ENCODE peak calls at places on chromosome 10, in four cellular contexts. P is right lobe of liver, J is tibial artery, U is foreskin fibroblast. B is an unnamed sample.

GRCh38 chr10:50439806-50440205 is 183.9 kb downstream of the SGMS1 start:
- DNase-seq in P (no peak), J (no peak), U (no peak), B (no peak)

GRCh38 chr10:128147064-128147463 is 20.8 kb upstream of the MKI67 start:
- DNase-seq in P (no peak), J (no peak), U (no peak), B (no peak)

GRCh38 chr10:100364147-100364546 is 17.1 kb downstream of the SCD start:
- DNase-seq in P (no peak), J (no peak), U (no peak), B (no peak)

GRCh38 chr10:114874827-114875541 is 53.4 kb downstream of the FHIP2A start:
- DNase-seq in P (no peak), J (no peak), U (peak), B (no peak)

GRCh38 chr10:132329565-132330485 is 2.2 kb upstream of the LRRC27 start:
- DNase-seq in P (no peak), J (peak), U (peak), B (no peak)

GRCh38 chr10:69228151-69228550 is 8.0 kb downstream of the HKDC1 start:
- DNase-seq in P (no peak), J (no peak), U (no peak), B (no peak)

GRCh38 chr10:97412891-97413304 is 11.8 kb upstream of the RRP12 start:
- DNase-seq in P (no peak), J (no peak), U (no peak), B (no peak)

GRCh38 chr10:71241114-71241898 is 28.9 kb downstream of the UNC5B start:
- DNase-seq in P (no peak), J (no peak), U (peak), B (no peak)

GRCh38 chr10:86372119-86372784 is 5.7 kb upstream of the GRID1 start:
- DNase-seq in P (peak), J (peak), U (no peak), B (no peak)

GRCh38 chr10:14186245-14186644 is 144.5 kb downstream of the FRMD4A start:
- DNase-seq in P (no peak), J (no peak), U (no peak), B (no peak)

GRCh38 chr10:132951926-132952325 is 9.6 kb upstream of the CFAP46 start:
- DNase-seq in P (no peak), J (no peak), U (no peak), B (no peak)

GRCh38 chr10:20674870-20675385 is 222.2 kb downstream of the NEBL start:
- DNase-seq in P (no peak), J (no peak), U (no peak), B (no peak)

GRCh38 chr10:44192435-44192834 is 192.5 kb downstream of the CXCL12 start:
- DNase-seq in P (no peak), J (no peak), U (no peak), B (no peak)

GRCh38 chr10:59499460-59499859 is 137.1 kb upstream of the FAM13C start:
- DNase-seq in P (no peak), J (no peak), U (no peak), B (no peak)

GRCh38 chr10:13709931-13710690 is 123.3 kb downstream of the PRPF18 start:
- DNase-seq in P (no peak), J (no peak), U (no peak), B (no peak)

GRCh38 chr10:12906051-12906541 is 95.4 kb downstream of the CCDC3 start:
- DNase-seq in P (no peak), J (peak), U (no peak), B (no peak)

GRCh38 chr10:93440591-93441012 is 41.5 kb downstream of the MYOF start:
- DNase-seq in P (no peak), J (no peak), U (peak), B (no peak)

GRCh38 chr10:85548038-85548437 is 818.6 kb downstream of the GRID1 start:
- DNase-seq in P (no peak), J (no peak), U (no peak), B (no peak)

GRCh38 chr10:77603529-77603927 is 34.1 kb downstream of the KCNMA1 start:
- DNase-seq in P (peak), J (no peak), U (no peak), B (no peak)

GRCh38 chr10:69807122-69807521 is 5.4 kb downstream of the COL13A1 start:
- DNase-seq in P (no peak), J (no peak), U (peak), B (no peak)

GRCh38 chr10:96299383-96299782 is 4.9 kb upstream of the DNTT start:
- DNase-seq in P (no peak), J (no peak), U (no peak), B (no peak)

GRCh38 chr10:101783736-101784118 is 481 bp upstream of the NPM3 start:
- DNase-seq in P (no peak), J (no peak), U (no peak), B (no peak)

GRCh38 chr10:49756641-49757040 is 5.5 kb downstream of the OGDHL start:
- DNase-seq in P (no peak), J (no peak), U (no peak), B (no peak)

GRCh38 chr10:78292987-78293865 is 259.6 kb downstream of the RPS24 start:
- DNase-seq in P (no peak), J (no peak), U (no peak), B (no peak)

GRCh38 chr10:105797234-105797890 is 1156.3 kb downstream of the SORCS3 start:
- DNase-seq in P (no peak), J (no peak), U (no peak), B (no peak)

GRCh38 chr10:132294561-132295320 is 13.0 kb downstream of the STK32C start:
- DNase-seq in P (peak), J (peak), U (no peak), B (peak)

GRCh38 chr10:124647421-124648130 is 96.6 kb downstream of the FAM53B start:
- DNase-seq in P (peak), J (peak), U (no peak), B (no peak)

GRCh38 chr10:77877461-77878344 is 48.9 kb downstream of the DLG5 start:
- DNase-seq in P (no peak), J (no peak), U (peak), B (no peak)

DNA sequence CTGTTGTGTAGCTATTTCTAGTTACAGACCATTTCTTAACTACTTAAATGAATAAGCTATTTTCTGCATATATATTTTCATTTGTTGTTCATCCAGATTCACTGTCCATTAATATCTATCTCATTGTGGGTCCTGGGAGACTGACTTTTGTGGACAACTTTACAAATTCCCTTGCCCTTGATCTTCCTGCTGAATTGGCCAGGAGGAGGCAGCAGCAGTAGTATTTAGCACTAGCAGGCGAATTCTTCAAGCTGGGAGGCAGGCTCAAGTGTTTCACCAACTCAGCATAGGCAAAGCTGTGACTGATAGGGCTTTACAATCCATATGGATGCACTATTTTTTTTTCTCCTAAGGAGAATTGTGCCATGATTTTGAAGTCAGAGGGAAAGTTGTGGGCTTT is 461.0 kb upstream of the NRG3 start:
- DNase-seq in P (no peak), J (no peak), U (no peak), B (peak)
- TF ChIP-seq CTCF in P (peak), J (no peak), U (no peak), B (peak)

GRCh38 chr10:16119445-16119844 is 259.1 kb upstream of the MINDY3 start:
- DNase-seq in P (no peak), J (no peak), U (no peak), B (no peak)

GRCh38 chr10:16120563-16120962 is 260.3 kb upstream of the MINDY3 start:
- DNase-seq in P (no peak), J (no peak), U (no peak), B (no peak)

GRCh38 chr10:16117305-16117695 is 257.0 kb upstream of the MINDY3 start:
- DNase-seq in P (no peak), J (no peak), U (no peak), B (no peak)

DNA sequence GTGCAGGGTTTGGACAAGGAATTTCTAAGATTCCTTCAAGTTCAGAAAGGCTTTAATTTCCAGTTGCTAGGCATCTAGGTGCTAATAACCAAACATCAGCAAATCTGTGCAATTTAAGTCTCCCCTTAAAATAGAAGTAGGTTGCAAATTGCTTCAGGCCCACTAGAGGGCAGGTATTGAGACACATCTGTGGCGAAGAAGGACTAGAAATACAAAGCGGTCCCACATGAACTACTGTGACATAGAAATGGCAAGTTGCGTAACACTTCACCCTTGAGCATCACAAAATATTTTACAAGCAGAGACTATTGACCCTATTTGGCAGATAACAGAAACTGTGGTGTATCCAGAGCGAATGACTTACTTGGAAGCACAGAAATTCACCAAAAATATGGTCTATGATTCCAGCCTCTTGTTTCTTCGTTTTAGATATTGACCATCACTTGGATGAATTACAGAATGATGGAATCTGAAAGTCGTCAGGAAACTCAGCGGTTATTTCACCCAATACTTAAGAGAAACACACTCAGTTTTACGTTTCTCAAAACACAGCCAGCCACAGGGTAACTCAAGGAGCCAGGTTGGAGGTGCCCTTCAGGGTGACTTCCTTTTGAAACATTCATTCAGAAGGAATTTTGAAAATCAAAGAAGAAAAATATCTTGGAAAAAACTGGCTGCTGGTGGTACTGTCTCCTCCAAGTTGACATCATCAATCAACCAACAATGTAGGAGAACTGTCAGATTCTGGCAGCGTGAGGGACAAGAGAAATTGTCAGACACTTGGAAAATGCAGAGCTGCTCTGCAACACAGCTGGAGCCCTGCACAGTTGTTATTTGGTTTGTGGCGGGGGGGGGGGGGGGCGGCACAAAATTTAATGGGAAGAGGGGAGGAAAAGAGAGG is 256.3 kb upstream of the MINDY3 start:
- DNase-seq in P (no peak), J (no peak), U (no peak), B (no peak)
- TF ChIP-seq CTCF in P (peak), J (peak), U (peak), B (peak)

GRCh38 chr10:29424017-29424416 is 135.1 kb downstream of the LYZL1 start:
- DNase-seq in P (no peak), J (no peak), U (no peak), B (no peak)
- TF ChIP-seq CTCF in P (no peak), J (no peak), U (no peak), B (no peak)

DNA sequence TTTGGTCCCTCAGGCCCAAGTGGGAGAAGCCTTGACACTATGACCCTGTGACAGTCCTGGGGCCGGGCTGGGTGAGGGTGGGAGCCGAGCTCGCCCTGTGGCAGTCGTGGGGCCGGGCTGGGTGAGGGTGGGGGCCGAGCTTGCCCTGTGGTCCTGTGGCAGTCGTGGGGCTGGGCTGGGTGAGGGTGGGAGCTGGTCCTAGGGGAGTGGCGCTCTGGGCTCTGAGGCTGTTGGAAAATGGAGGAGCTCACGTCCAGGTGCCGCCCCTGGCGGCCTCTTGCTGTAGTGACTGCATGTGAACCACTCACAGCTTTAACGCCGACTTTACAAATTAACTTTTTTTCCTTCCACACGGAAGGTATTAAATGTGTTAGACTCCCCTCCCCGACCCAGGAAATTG is 312.6 kb downstream of the WDR37 start:
- DNase-seq in P (no peak), J (no peak), U (no peak), B (peak)
- TF ChIP-seq CTCF in P (peak), J (peak), U (no peak), B (peak)

GRCh38 chr10:46220872-46221538 is 65.8 kb upstream of the ANTXRL start:
- DNase-seq in P (peak), J (no peak), U (no peak), B (no peak)
- TF ChIP-seq CTCF in P (no peak), J (no peak), U (no peak), B (peak)

DNA sequence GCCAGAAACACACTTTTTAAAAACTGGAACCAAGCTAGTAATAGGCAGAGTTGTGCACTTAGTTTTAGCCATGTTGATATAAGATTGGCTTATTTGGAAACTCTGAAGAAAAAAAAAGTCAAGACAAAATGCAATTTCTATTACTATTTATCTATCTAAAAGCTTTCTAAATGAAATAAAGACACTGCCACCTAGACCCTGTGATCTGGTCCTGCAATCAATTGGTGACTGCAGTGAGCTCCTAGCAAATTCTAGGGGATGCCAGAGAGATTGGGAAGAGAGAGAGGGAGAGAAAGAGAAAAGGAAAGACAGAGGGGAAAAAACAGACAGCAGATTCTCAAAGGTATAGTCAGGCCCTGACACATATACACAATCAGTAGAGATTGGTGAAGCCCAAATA is 25.3 kb downstream of the SORCS1 start:
- DNase-seq in P (no peak), J (no peak), U (no peak), B (no peak)
- TF ChIP-seq CTCF in P (peak), J (no peak), U (no peak), B (no peak)

B was measured in progenitor cell of endocrine pancreas.